ENCODE peak calls at places on chromosomes 5 and 9, in ten cellular contexts. G is AG10803, B is upper lobe of right lung, N is fibroblast of mammary gland, T is PC-3, V is neural progenitor cell, J is psoas muscle, P is cardiac muscle cell, Y is colonic mucosa, U is mucosa of descending colon. E is an unnamed sample.

GRCh38 chr5:62575556-62575955 is 3.1 kb upstream of the LRRC70 start:
- DNase-seq in J (no peak), P (no peak), U (no peak), B (no peak), G (no peak), V (no peak), T (no peak), N (no peak), Y (no peak), E (no peak)

GRCh38 chr5:159883522-159883950 is 32.7 kb upstream of the ADRA1B start:
- DNase-seq in T (peak; percentile 20), J (no peak), Y (no peak), G (peak; percentile 86), N (peak; percentile 97), U (no peak), B (no peak), P (no peak), V (no peak), E (no peak)

GRCh38 chr9:107340920-107341632 is 58.0 kb downstream of the RAD23B start:
- DNase-seq in N (peak; percentile 63), Y (peak; percentile 83), T (peak; percentile 68), B (peak; percentile 91), U (peak; percentile 90), V (peak; percentile 79), J (peak; percentile 81), G (peak; percentile 56), P (peak; percentile 80), E (peak; percentile 72)

GRCh38 chr5:154757647-154758406 is 2.6 kb downstream of the LARP1 start:
- DNase-seq in T (peak; percentile 73), N (peak; percentile 61), V (peak; percentile 22), Y (no peak), J (no peak), G (peak; percentile 52), P (no peak), B (no peak), U (no peak), E (no peak)

GRCh38 chr9:7117676-7118561 is 360.1 kb downstream of the KDM4C start:
- DNase-seq in Y (no peak), P (no peak), V (no peak), N (peak; percentile 93), J (no peak), T (peak; percentile 41), U (no peak), G (peak; percentile 85), B (no peak), E (no peak)

GRCh38 chr9:108742191-108742590 is 113.6 kb downstream of the ACTL7B start:
- DNase-seq in Y (no peak), V (no peak), B (no peak), U (no peak), J (no peak), N (no peak), G (no peak), P (no peak), T (no peak), E (no peak)

GRCh38 chr9:20786807-20787206 is 102.7 kb downstream of the FOCAD start:
- DNase-seq in U (no peak), N (no peak), G (no peak), J (no peak), T (no peak), P (no peak), B (no peak), V (no peak), Y (no peak), E (no peak)

GRCh38 chr9:96327694-96328352 is 25.8 kb upstream of the HSD17B3 start:
- DNase-seq in B (no peak), Y (peak; percentile 67), P (peak; percentile 61), G (peak; percentile 51), U (peak; percentile 84), T (peak; percentile 80), V (peak; percentile 52), N (peak; percentile 68), J (no peak), E (no peak)

GRCh38 chr5:174571662-174572397 is 152.6 kb upstream of the MSX2 start:
- DNase-seq in B (no peak), N (peak; percentile 88), U (peak; percentile 47), Y (peak; percentile 50), J (peak; percentile 33), T (peak; percentile 91), V (peak; percentile 17), G (peak; percentile 76), P (peak; percentile 37), E (peak; percentile 18)

GRCh38 chr9:78261403-78262001 is 25.6 kb downstream of the CEP78 start:
- DNase-seq in J (no peak), U (no peak), G (peak; percentile 52), B (no peak), N (peak; percentile 58), T (peak; percentile 38), P (peak; percentile 23), Y (no peak), V (no peak), E (no peak)

GRCh38 chr9:7811679-7812078 is 12.1 kb upstream of the DMAC1 start:
- DNase-seq in G (no peak), J (no peak), N (no peak), U (peak; percentile 43), Y (peak; percentile 39), P (no peak), T (no peak), B (no peak), V (no peak), E (no peak)

GRCh38 chr9:133886563-133887501 is 105.3 kb downstream of the VAV2 start:
- DNase-seq in N (no peak), J (no peak), U (no peak), Y (no peak), T (no peak), V (peak; percentile 39), G (no peak), P (no peak), B (no peak), E (no peak)

GRCh38 chr5:36769129-36769528 is 107.4 kb upstream of the NIPBL start:
- DNase-seq in N (no peak), U (no peak), Y (no peak), P (no peak), G (no peak), B (no peak), J (no peak), V (no peak), T (no peak), E (no peak)

GRCh38 chr5:167534131-167534530 is 757.3 kb upstream of the WWC1 start:
- DNase-seq in Y (no peak), T (no peak), P (no peak), B (no peak), J (no peak), N (no peak), V (no peak), U (no peak), G (no peak), E (no peak)

DNA sequence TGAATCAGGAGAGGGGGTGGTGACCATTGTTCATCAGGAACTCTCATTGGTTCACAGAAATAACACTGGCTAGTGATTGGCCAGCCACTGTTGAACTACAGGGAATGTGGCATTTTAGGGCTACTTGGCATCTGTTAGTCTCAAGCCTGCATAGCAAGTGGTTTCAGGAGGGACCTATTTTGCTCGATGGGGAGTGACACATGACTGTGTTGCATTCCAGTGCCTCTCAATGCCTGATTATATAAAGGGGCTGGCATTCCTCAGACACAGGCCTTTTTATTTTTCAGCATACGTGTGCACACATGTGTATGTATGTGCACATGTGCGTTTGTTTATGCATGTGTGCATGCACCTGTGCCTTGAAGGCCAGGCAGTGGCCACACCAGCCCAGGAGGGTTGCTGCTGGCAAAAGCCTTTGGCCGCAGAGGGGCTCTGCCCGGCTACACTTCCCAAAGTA is 23.2 kb downstream of the FGD3 start:
- DNase-seq in J (no peak), N (peak; percentile 6), B (peak; percentile 46), V (peak; percentile 91), G (peak; percentile 16), U (no peak), T (peak; percentile 67), P (no peak), Y (no peak), E (no peak)
- H3K4me3 ChIP-seq in J (no peak overlapping the region), N (no peak overlapping the region), B (no peak overlapping the region), V (no peak overlapping the region), G (no peak overlapping the region), U (no peak overlapping the region), T (no peak overlapping the region), P (no peak overlapping the region), Y (no peak overlapping the region), E (no peak overlapping the region)

GRCh38 chr5:127187711-127188110 is 102.9 kb upstream of the MEGF10 start:
- DNase-seq in T (no peak), Y (no peak), N (no peak), J (no peak), U (no peak), G (no peak), P (no peak), V (no peak), B (no peak), E (no peak)

GRCh38 chr5:127186657-127187056 is 103.9 kb upstream of the MEGF10 start:
- DNase-seq in B (no peak), U (no peak), P (no peak), T (peak; percentile 59), Y (no peak), G (no peak), N (peak; percentile 57), J (no peak), V (no peak), E (no peak)

GRCh38 chr5:127183332-127183731 is 107.3 kb upstream of the MEGF10 start:
- DNase-seq in B (no peak), P (no peak), J (no peak), Y (no peak), N (no peak), V (no peak), G (no peak), T (no peak), U (no peak), E (no peak)

GRCh38 chr5:127184841-127185240 is 105.8 kb upstream of the MEGF10 start:
- DNase-seq in P (no peak), J (no peak), V (no peak), Y (no peak), N (peak; percentile 59), G (peak; percentile 56), B (no peak), U (no peak), T (no peak), E (no peak)
- TF ChIP-seq CTCF in P (no peak), J (no peak), V (no peak), Y (no peak), N (no peak), G (no peak), B (no peak), U (no peak), T (no peak), E (no peak)

DNA sequence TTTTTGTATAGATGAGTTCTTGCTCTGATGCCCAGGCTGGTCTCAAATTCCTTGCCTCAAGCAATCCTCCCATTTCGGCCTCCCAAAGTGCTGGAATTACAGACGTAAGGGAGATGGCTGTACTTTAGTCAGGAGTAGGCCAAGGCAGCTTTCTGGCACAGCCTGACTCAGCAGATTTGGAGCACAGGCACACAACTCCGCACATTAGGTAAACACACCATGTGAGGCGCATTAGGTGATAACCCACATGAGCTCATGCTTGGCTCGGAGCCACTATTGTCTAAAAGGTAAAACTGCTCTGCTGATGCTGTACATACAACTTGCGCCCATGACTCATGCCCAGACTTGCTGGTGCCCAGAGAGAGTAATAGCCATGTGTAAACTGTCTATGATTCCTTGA is 1157.9 kb downstream of the TAF11L14 start:
- DNase-seq in U (peak; percentile 25), Y (no peak), G (no peak), V (no peak), T (peak; percentile 99), J (no peak), B (no peak), N (no peak), P (no peak), E (no peak)
- H3K4me3 ChIP-seq in U (no peak overlapping the region), Y (no peak overlapping the region), G (no peak overlapping the region), V (no peak overlapping the region), T (no peak overlapping the region), J (no peak overlapping the region), B (no peak overlapping the region), N (no peak overlapping the region), P (no peak overlapping the region), E (no peak overlapping the region)

GRCh38 chr5:156835905-156836304 is 14.2 kb upstream of the PPP1R2B start:
- DNase-seq in J (no peak), T (peak; percentile 50), V (peak; percentile 14), B (no peak), Y (no peak), U (no peak), N (no peak), G (no peak), P (no peak), E (no peak)
- TF ChIP-seq CTCF in J (no peak), T (peak; percentile 60), V (peak; percentile 47), B (peak; percentile 8), Y (no peak), U (no peak), N (no peak), G (peak; percentile 25), P (no peak), E (peak; percentile 23)